ENCODE peak calls at places on chromosome 1, in six cellular contexts. O is adrenal gland, K is caudate nucleus, F is psoas muscle, B is brain microvascular endothelial cell, V is AG04450. T is an unnamed sample.
A peak's percentile ranks its signal among the peaks of the same experiment; 100 is the strongest.

GRCh38 chr1:232384172-232384571 is 245.8 kb downstream of the SIPA1L2 start:
- DNase-seq in O (no peak), K (no peak), F (no peak), B (no peak), V (no peak), T (no peak)

GRCh38 chr1:245336149-245336983 is 181.6 kb downstream of the KIF26B start:
- DNase-seq in O (no peak), K (no peak), F (no peak), B (no peak), V (no peak), T (no peak)

GRCh38 chr1:23664837-23665795 is 26.5 kb upstream of the RPL11 start:
- DNase-seq in O (peak; percentile 63), K (no peak), F (no peak), B (peak; percentile 5), V (no peak), T (no peak)

GRCh38 chr1:195458365-195458764 is 1149.9 kb downstream of the KCNT2 start:
- DNase-seq in O (no peak), K (no peak), F (no peak), B (no peak), V (no peak), T (no peak)

GRCh38 chr1:156804572-156805243 is 11.9 kb downstream of the SH2D2A start:
- DNase-seq in O (no peak), K (no peak), F (no peak), B (no peak), V (no peak), T (no peak)

GRCh38 chr1:24157921-24158481 is 15.1 kb upstream of the IL22RA1 start:
- DNase-seq in O (no peak), K (no peak), F (no peak), B (no peak), V (no peak), T (no peak)

GRCh38 chr1:234608720-234609527 is 1.1 kb downstream of the IRF2BP2 start:
- DNase-seq in O (peak; percentile 71), K (no peak), F (peak; percentile 65), B (peak; percentile 53), V (no peak), T (no peak)

GRCh38 chr1:195591917-195592672 is 1016.1 kb downstream of the KCNT2 start:
- DNase-seq in O (no peak), K (no peak), F (no peak), B (no peak), V (peak; percentile 63), T (peak; percentile 67)

GRCh38 chr1:169595764-169596711 is 9.8 kb upstream of the F5 start:
- DNase-seq in O (no peak), K (no peak), F (no peak), B (peak; percentile 44), V (no peak), T (no peak)

GRCh38 chr1:181255270-181255929 is 166.9 kb downstream of the IER5 start:
- DNase-seq in O (peak; percentile 79), K (no peak), F (no peak), B (peak; percentile 71), V (peak; percentile 94), T (peak; percentile 69)

GRCh38 chr1:234206651-234207284 is 166.5 kb upstream of the COA6 start:
- DNase-seq in O (peak; percentile 72), K (no peak), F (peak; percentile 80), B (peak; percentile 24), V (peak; percentile 4), T (no peak)

GRCh38 chr1:68046885-68047658 is 3.4 kb downstream of the DIRAS3 start:
- DNase-seq in O (no peak), K (no peak), F (no peak), B (no peak), V (no peak), T (no peak)

GRCh38 chr1:153260473-153260979 is 1.0 kb downstream of the LORICRIN start:
- DNase-seq in O (no peak), K (no peak), F (no peak), B (no peak), V (no peak), T (no peak)

GRCh38 chr1:107877092-107877491 is 87.9 kb downstream of the VAV3 start:
- DNase-seq in O (no peak), K (no peak), F (no peak), B (no peak), V (no peak), T (no peak)

GRCh38 chr1:240683576-240683975 is 71.6 kb upstream of the GREM2 start:
- DNase-seq in O (no peak), K (no peak), F (peak; percentile 51), B (no peak), V (no peak), T (no peak)

GRCh38 chr1:59452026-59452425 is 155.1 kb downstream of the FGGY start:
- DNase-seq in O (no peak), K (no peak), F (no peak), B (no peak), V (no peak), T (no peak)

GRCh38 chr1:157240495-157241184 is 102.4 kb upstream of the ETV3 start:
- DNase-seq in O (no peak), K (no peak), F (no peak), B (no peak), V (no peak), T (no peak)

GRCh38 chr1:241932845-241933244 is 24.7 kb upstream of the BECN2 start:
- DNase-seq in O (no peak), K (no peak), F (no peak), B (no peak), V (no peak), T (no peak)

GRCh38 chr1:234535208-234535607 is 56.2 kb upstream of the TARBP1 start:
- DNase-seq in O (no peak), K (no peak), F (no peak), B (no peak), V (no peak), T (no peak)

GRCh38 chr1:54273837-54274192 is 73.8 kb downstream of the MRPL37 start:
- DNase-seq in O (peak; percentile 77), K (no peak), F (peak; percentile 58), B (no peak), V (no peak), T (no peak)

GRCh38 chr1:235015291-235015990 is 113.2 kb downstream of the TOMM20 start:
- DNase-seq in O (no peak), K (no peak), F (no peak), B (no peak), V (no peak), T (no peak)

GRCh38 chr1:236507022-236507700 is 16.6 kb upstream of the LGALS8 start:
- DNase-seq in O (no peak), K (no peak), F (no peak), B (peak; percentile 17), V (no peak), T (no peak)

GRCh38 chr1:12608311-12608957 is 9.6 kb downstream of the DHRS3 start:
- DNase-seq in O (no peak), K (no peak), F (no peak), B (no peak), V (no peak), T (no peak)

GRCh38 chr1:168341576-168341975 is 60.9 kb downstream of the TBX19 start:
- DNase-seq in O (no peak), K (no peak), F (no peak), B (no peak), V (no peak), T (no peak)

GRCh38 chr1:96360036-96360795 is 361.4 kb upstream of the PTBP2 start:
- DNase-seq in O (no peak), K (no peak), F (no peak), B (no peak), V (no peak), T (peak; percentile 22)

GRCh38 chr1:33381979-33382378 is 48.9 kb downstream of the PHC2 start:
- DNase-seq in O (no peak), K (no peak), F (no peak), B (no peak), V (no peak), T (no peak)

GRCh38 chr1:33385251-33385650 is 45.6 kb downstream of the PHC2 start:
- DNase-seq in O (no peak), K (no peak), F (no peak), B (no peak), V (no peak), T (no peak)

GRCh38 chr1:33382651-33383415 is 48.1 kb downstream of the PHC2 start:
- DNase-seq in O (no peak), K (peak; percentile 50), F (no peak), B (no peak), V (no peak), T (no peak)

GRCh38 chr1:33383489-33383888 is 47.4 kb downstream of the PHC2 start:
- DNase-seq in O (no peak), K (no peak), F (no peak), B (no peak), V (no peak), T (no peak)

GRCh38 chr1:33383974-33384767 is 46.7 kb downstream of the PHC2 start:
- DNase-seq in O (peak; percentile 60), K (no peak), F (no peak), B (peak; percentile 78), V (no peak), T (no peak)
- H3K27ac ChIP-seq in O (no peak overlapping the region), K (peak overlapping the region; percentile 84), F (peak overlapping the region; percentile 5), B (peak overlapping the region; percentile 72), V (peak overlapping the region; percentile 67), T (no peak overlapping the region)

DNA sequence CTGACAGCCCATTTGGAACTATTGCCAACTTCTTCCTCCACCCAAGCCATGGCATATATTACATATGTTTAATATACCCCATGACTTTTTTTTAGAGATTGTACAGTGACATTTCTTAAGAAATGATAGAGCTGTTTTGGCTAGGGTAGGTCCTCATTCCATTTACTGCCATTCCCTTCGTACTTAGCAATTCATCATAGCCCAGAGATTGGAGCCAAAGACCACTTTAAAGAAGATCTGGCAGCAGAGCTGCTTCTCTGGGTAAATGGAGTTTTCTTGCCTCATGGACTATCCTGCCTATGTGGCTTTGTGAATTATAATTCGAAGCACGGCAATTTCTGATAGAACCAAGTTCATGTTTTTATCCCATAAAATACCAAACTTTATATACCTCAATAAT is 93.5 kb downstream of the ST3GAL3 start:
- DNase-seq in O (no peak), K (no peak), F (no peak), B (no peak), V (no peak), T (no peak)
- H3K27ac ChIP-seq in O (no peak overlapping the region), K (no peak overlapping the region), F (no peak overlapping the region), B (no peak overlapping the region), V (no peak overlapping the region), T (peak overlapping the region; percentile 79)

GRCh38 chr1:51624851-51625250 is 8.0 kb downstream of the OSBPL9 start:
- DNase-seq in O (no peak), K (no peak), F (no peak), B (no peak), V (no peak), T (no peak)
- H3K27ac ChIP-seq in O (no peak overlapping the region), K (no peak overlapping the region), F (peak overlapping the region; percentile 97), B (no peak overlapping the region), V (no peak overlapping the region), T (peak overlapping the region; percentile 25)

DNA sequence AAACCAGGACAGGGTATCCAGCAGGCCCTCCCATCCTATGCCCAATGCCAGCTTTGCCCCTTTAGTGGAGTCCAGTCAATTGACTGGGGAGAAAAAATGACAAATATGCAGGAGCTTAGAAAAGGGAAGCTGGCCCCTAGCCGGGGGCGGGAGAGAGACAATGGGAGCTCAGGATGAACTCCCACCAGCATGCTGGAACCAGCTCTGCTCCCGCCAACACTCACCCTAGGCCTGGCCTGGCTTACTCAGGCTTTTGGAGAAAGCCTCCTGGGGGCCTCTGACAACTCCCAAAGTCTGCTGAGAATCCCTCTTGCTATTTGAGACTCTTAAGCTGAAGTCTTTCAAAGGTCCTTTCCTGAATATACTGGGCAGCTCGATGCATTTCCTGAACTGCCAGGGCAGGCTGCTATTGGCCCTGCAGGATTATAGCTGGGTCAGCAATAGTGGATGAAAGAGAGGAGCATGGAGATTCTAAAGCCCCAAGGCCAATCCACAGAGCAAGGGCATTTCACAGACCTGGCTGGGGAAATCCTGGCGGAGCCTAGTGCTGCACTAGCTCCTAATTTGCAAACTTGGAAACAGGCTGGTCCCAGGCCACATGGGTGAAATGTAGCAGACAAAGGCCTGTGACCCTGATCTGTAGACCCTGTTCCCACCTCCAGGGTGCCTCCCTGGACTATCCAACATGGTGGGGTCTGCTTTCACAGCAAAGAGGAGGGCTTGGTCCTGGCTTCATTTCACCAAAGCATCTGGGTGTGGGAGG is 35.7 kb upstream of the CLSTN1 start:
- DNase-seq in O (peak; percentile 21), K (no peak), F (no peak), B (no peak), V (no peak), T (no peak)
- H3K27ac ChIP-seq in O (no peak overlapping the region), K (peak overlapping the region; percentile 54), F (no peak overlapping the region), B (no peak overlapping the region), V (no peak overlapping the region), T (no peak overlapping the region)

T was measured in epithelial cell of prostate.